ENCODE peak calls at places on chromosomes 1 and 21, in eight cellular contexts. F is CD8-positive, alpha-beta memory T cell; C is body of pancreas; Y is iPS DF 6.9; K is AG04450; U is pancreas; N is psoas muscle; G is CD4-positive, alpha-beta T cell. Z is an unnamed sample. For H3K9me3 and H3K27me3, the result is how much of the 10 kb centered on the place peaks cover.

GRCh38 chr1:29249170-29249691 is 12.9 kb downstream of the PTPRU start:
- DNase-seq in F (no peak), G (no peak), Y (peak), N (no peak), C (no peak), K (no peak), U (no peak), Z (no peak)

GRCh38 chr1:33624991-33625870 is 152.8 kb downstream of the ZSCAN20 start:
- DNase-seq in K (no peak), U (no peak), C (no peak), F (no peak), N (no peak), Y (no peak), G (no peak), Z (no peak)

GRCh38 chr1:115179397-115179835 is 90.1 kb upstream of the TSPAN2 start:
- DNase-seq in K (peak), Y (no peak), C (peak), G (no peak), F (no peak), N (peak), U (no peak), Z (no peak)

GRCh38 chr1:15185617-15186016 is 32.1 kb downstream of the TMEM51 start:
- DNase-seq in C (no peak), G (no peak), Y (no peak), F (no peak), N (no peak), K (no peak), U (no peak), Z (no peak)

GRCh38 chr1:168300626-168301025 is 19.9 kb downstream of the TBX19 start:
- DNase-seq in N (no peak), K (no peak), Y (no peak), F (no peak), U (no peak), C (no peak), G (no peak), Z (no peak)

GRCh38 chr1:173205146-173206051 is 1.7 kb downstream of the TNFSF4 start:
- DNase-seq in U (no peak), F (peak), C (peak), G (peak), Y (no peak), K (no peak), N (no peak), Z (peak)

GRCh38 chr21:44279621-44280260 is 5.9 kb upstream of the AIRE start:
- DNase-seq in U (no peak), K (no peak), N (no peak), F (no peak), G (no peak), Y (no peak), C (no peak), Z (no peak)

GRCh38 chr1:168893359-168893791 is 164.4 kb upstream of the DPT start:
- DNase-seq in Y (no peak), N (peak), K (no peak), U (no peak), C (peak), G (no peak), F (no peak), Z (no peak)

GRCh38 chr1:84103197-84103992 is 40.7 kb upstream of the PRKACB start:
- DNase-seq in K (peak), U (peak), Y (no peak), F (no peak), C (peak), G (no peak), N (peak), Z (peak)

GRCh38 chr1:119367332-119368124 is 1.1 kb upstream of the HAO2 start:
- DNase-seq in F (no peak), Y (no peak), K (peak), U (no peak), C (no peak), N (no peak), G (no peak), Z (no peak)

GRCh38 chr1:172391972-172392371 is 28.5 kb upstream of the C1orf105 start:
- DNase-seq in U (no peak), K (no peak), G (no peak), F (no peak), N (no peak), C (no peak), Y (no peak), Z (no peak)

GRCh38 chr1:23889074-23889473 is 21.0 kb upstream of the FUCA1 start:
- DNase-seq in N (no peak), F (no peak), Y (no peak), C (no peak), G (no peak), K (no peak), U (no peak), Z (no peak)

GRCh38 chr1:221274373-221274772 is 395.1 kb downstream of the HLX start:
- DNase-seq in F (no peak), K (no peak), U (no peak), N (no peak), G (no peak), Y (no peak), C (no peak), Z (no peak)

GRCh38 chr1:90957497-90957896 is 64.3 kb downstream of the ZNF644 start:
- DNase-seq in F (no peak), U (no peak), C (no peak), K (no peak), G (no peak), N (no peak), Y (no peak), Z (no peak)

GRCh38 chr21:26881504-26882228 is 36.5 kb upstream of the ADAMTS1 start:
- DNase-seq in U (no peak), K (peak), Y (no peak), N (no peak), G (no peak), F (no peak), C (no peak), Z (no peak)

GRCh38 chr1:62068302-62068936 is 126.2 kb upstream of the L1TD1 start:
- DNase-seq in C (no peak), U (no peak), F (no peak), G (no peak), K (no peak), Y (no peak), N (no peak), Z (no peak)

GRCh38 chr1:16459503-16459902 is 19.0 kb downstream of the NECAP2 start:
- DNase-seq in K (no peak), N (no peak), C (no peak), F (no peak), Y (no peak), U (no peak), G (no peak), Z (no peak)

GRCh38 chr1:230248876-230249275 is 177.3 kb downstream of the PGBD5 start:
- DNase-seq in K (no peak), C (no peak), N (no peak), U (no peak), Y (no peak), F (no peak), G (no peak), Z (no peak)

GRCh38 chr1:86754265-86754974 is 50.0 kb downstream of the SH3GLB1 start:
- DNase-seq in N (no peak), Y (no peak), U (no peak), G (no peak), C (no peak), K (no peak), F (no peak), Z (no peak)

GRCh38 chr1:152565115-152565514 is 1.5 kb downstream of the LCE3E start:
- DNase-seq in N (no peak), C (no peak), F (no peak), U (no peak), G (no peak), Y (no peak), K (no peak), Z (no peak)

GRCh38 chr1:224852901-224853568 is 76.4 kb upstream of the DNAH14 start:
- DNase-seq in F (no peak), K (peak), G (no peak), Y (no peak), C (peak), U (no peak), N (no peak), Z (peak)

GRCh38 chr1:11749203-11749689 is 12.7 kb upstream of the C1orf167 start:
- DNase-seq in K (no peak), G (peak), F (no peak), U (no peak), Y (no peak), N (peak), C (peak), Z (peak)

GRCh38 chr1:218945050-218945449 is 228.6 kb upstream of the LYPLAL1 start:
- DNase-seq in G (no peak), Y (no peak), U (no peak), N (no peak), K (no peak), C (no peak), F (no peak), Z (no peak)

GRCh38 chr1:196734006-196734405 is 40.6 kb upstream of the CFHR3 start:
- DNase-seq in C (no peak), F (no peak), Y (no peak), K (no peak), U (no peak), N (no peak), G (no peak), Z (no peak)

GRCh38 chr1:201565024-201565730 is 26.2 kb downstream of the NAV1 start:
- DNase-seq in G (no peak), F (no peak), K (no peak), C (no peak), U (peak), N (no peak), Y (no peak), Z (no peak)

GRCh38 chr1:55363261-55363660 is 148.1 kb upstream of the USP24 start:
- DNase-seq in Y (no peak), C (no peak), G (no peak), N (no peak), F (no peak), U (no peak), K (peak), Z (peak)

GRCh38 chr1:204658295-204658694 is 27.2 kb downstream of the LRRN2 start:
- DNase-seq in C (no peak), K (no peak), F (no peak), G (no peak), U (no peak), Y (no peak), N (no peak), Z (no peak)

GRCh38 chr1:20634594-20635084 is 1.4 kb downstream of the PINK1 start:
- DNase-seq in U (peak), N (peak), F (no peak), Y (no peak), C (peak), K (no peak), G (no peak), Z (peak)

GRCh38 chr1:20083178-20083944 is 13.4 kb downstream of the PLA2G5 start:
- DNase-seq in K (no peak), N (peak), C (no peak), F (no peak), U (no peak), Y (no peak), G (no peak), Z (no peak)

DNA sequence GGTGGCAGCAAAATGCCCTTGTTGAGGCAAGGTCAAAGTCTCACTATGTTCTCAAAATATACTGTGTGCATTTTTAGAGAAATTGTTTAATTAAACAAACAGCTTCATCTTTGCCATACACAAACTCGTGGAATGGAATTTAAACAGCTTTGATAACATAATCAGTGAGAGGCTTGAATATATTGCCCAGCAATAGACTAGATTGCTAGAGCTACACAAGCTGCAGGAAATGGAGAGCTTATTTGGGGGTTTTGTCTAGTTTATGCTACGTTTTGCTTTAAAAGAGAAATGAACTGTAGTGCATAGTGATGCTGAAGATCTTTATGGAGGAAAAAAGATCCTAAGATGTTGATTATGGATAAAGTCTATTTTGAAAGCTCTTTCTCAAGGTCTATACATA is 166.8 kb upstream of the HMCN1 start:
- DNase-seq in U (no peak), Y (no peak), F (no peak), C (no peak), K (no peak), G (no peak), N (no peak), Z (no peak)
- H3K27ac ChIP-seq in U (no peak), Y (no peak), F (peak), C (no peak), K (no peak), G (peak), N (no peak), Z (peak)

GRCh38 chr1:49185455-49185980 is 408.8 kb upstream of the BEND5 start:
- DNase-seq in Y (no peak), C (no peak), K (no peak), N (no peak), F (no peak), G (no peak), U (no peak), Z (no peak)

GRCh38 chr1:49187054-49187453 is 410.4 kb upstream of the BEND5 start:
- DNase-seq in Y (no peak), F (no peak), K (no peak), U (no peak), N (no peak), G (no peak), C (no peak), Z (no peak)

GRCh38 chr1:49181033-49181432 is 404.3 kb upstream of the BEND5 start:
- DNase-seq in Y (no peak), F (no peak), K (no peak), U (no peak), N (no peak), G (no peak), C (no peak), Z (no peak)

GRCh38 chr1:49183489-49183888 is 406.8 kb upstream of the BEND5 start:
- DNase-seq in C (no peak), Y (no peak), K (no peak), N (no peak), G (no peak), U (no peak), F (no peak), Z (no peak)
- H3K9me3 ChIP-seq in C (under half), Y (under half), K (under half), N (under half), G (under half), U (under half), F (under half), Z (under half)

DNA sequence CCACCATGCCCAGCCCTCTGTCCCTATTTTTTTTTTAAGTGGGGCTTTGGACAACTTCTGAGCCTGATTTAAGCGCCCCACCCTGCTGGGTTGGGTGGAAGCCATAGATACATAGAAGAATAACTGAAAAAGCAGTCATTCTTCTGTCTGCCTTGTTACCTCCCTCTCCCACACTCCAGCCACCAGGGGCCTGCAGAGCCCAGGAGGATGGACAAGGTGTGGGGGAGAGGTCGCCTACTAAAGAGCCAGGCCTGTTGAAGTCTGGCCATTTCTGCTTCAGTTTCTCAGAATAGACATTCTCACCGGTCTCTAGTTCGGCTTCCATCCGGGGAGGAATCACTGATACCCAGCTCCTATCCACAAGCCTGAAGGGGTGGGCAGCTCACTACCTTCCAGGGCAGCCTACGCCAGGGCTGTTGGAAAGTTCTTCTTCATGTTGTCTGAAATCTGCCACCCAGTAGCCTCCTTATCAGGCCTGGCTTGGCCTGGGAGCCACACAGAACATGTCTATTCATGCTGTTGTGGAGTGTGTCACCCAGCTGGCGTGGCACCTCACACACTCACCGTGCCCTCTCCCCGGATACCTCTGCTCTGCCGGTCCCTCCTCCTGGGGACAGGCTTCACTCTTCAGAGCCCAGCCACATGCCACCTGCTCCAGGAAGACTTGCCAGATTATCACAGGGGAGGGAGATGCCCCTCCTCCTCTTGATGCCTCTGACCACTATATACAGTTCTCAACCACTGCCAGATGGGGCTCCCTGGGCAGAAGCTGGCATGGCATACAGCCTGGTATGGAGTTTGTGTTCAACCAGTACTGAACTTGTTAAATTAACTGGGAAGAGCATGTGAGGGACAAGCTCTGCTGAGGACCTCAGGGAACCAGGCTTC is 27.6 kb downstream of the KNCN start:
- DNase-seq in G (no peak), F (no peak), U (no peak), K (no peak), N (no peak), Y (no peak), C (no peak), Z (no peak)
- H3K27me3 ChIP-seq in G (under half), F (under half), U (under half), K (under half), N (under half), Y (under half), C (under half), Z (under half)

GRCh38 chr1:30698401-30698981 is 24.9 kb downstream of the MATN1 start:
- DNase-seq in G (no peak), Y (no peak), C (no peak), F (no peak), N (peak), U (no peak), K (no peak), Z (no peak)
- H3K27ac ChIP-seq in G (no peak), Y (no peak), C (no peak), F (no peak), N (no peak), U (no peak), K (no peak), Z (no peak)

DNA sequence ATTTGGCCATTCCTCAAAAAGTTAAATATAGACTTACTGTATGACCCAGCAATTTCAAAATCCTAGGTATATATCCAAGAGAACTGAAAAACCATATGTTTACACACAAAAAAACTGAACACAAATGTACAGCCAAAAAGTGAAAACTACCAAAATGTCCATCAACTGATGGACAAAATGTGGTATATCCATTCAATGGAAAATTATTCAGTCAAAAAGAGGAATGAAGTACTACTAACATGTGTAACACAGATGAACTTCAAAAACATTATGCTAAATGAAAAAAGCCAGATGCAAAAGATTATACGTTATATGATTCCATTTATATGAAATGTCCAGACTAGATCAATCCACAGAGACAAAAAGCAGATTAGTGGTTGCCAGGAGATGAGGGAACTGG is 8.0 kb downstream of the AIDA start:
- DNase-seq in F (no peak), U (no peak), C (no peak), Y (no peak), K (no peak), N (no peak), G (no peak), Z (no peak)
- H3K9me3 ChIP-seq in F (under half), U (under half), C (under half), Y (under half), K (under half), N (under half), G (under half), Z (under half)